ENCODE peak calls at places on chromosome 2, in five cellular contexts. One of them, this sample, is unnamed.

GRCh38 chr2:106960633-106961205 is 74.8 kb upstream of the ST6GAL2 start:
- DNase-seq in A549: no peak
- DNase-seq in K562: no peak
- DNase-seq in IMR-90: no peak
- DNase-seq in HepG2: no peak
- DNase-seq in this sample: no peak

GRCh38 chr2:88199912-88200682 is 30.0 kb downstream of the THNSL2 start:
- DNase-seq in A549: no peak
- DNase-seq in HepG2: peak
- DNase-seq in IMR-90: no peak
- DNase-seq in K562: no peak
- DNase-seq in this sample: peak

GRCh38 chr2:226515344-226516055 is 284.1 kb downstream of the IRS1 start:
- DNase-seq in IMR-90: peak
- DNase-seq in A549: no peak
- DNase-seq in HepG2: peak
- DNase-seq in K562: no peak
- DNase-seq in this sample: no peak

GRCh38 chr2:42089340-42089925 is 41.6 kb downstream of the PKDCC start:
- DNase-seq in K562: peak
- DNase-seq in HepG2: peak
- DNase-seq in IMR-90: peak
- DNase-seq in A549: peak
- DNase-seq in this sample: peak

GRCh38 chr2:147275943-147276342 is 568.9 kb upstream of the ACVR2A start:
- DNase-seq in K562: no peak
- DNase-seq in HepG2: no peak
- DNase-seq in A549: no peak
- DNase-seq in IMR-90: no peak
- DNase-seq in this sample: peak

GRCh38 chr2:174227748-174228147 is 20.6 kb downstream of the OLA1 start:
- DNase-seq in HepG2: no peak
- DNase-seq in IMR-90: no peak
- DNase-seq in A549: no peak
- DNase-seq in K562: no peak
- DNase-seq in this sample: no peak

GRCh38 chr2:129771606-129772598 is 207.6 kb upstream of the RAB6C start:
- DNase-seq in K562: no peak
- DNase-seq in IMR-90: no peak
- DNase-seq in HepG2: no peak
- DNase-seq in A549: no peak
- DNase-seq in this sample: no peak

GRCh38 chr2:193072647-193073046 is 877.9 kb upstream of the TMEFF2 start:
- DNase-seq in A549: no peak
- DNase-seq in IMR-90: no peak
- DNase-seq in HepG2: no peak
- DNase-seq in K562: no peak
- DNase-seq in this sample: no peak

GRCh38 chr2:217060951-217061547 is 201.2 kb upstream of the TNP1 start:
- DNase-seq in HepG2: no peak
- DNase-seq in K562: no peak
- DNase-seq in IMR-90: no peak
- DNase-seq in A549: no peak
- DNase-seq in this sample: no peak

GRCh38 chr2:206257345-206257744 is 17.1 kb upstream of the ZDBF2 start:
- DNase-seq in A549: no peak
- DNase-seq in HepG2: no peak
- DNase-seq in K562: no peak
- DNase-seq in IMR-90: no peak
- DNase-seq in this sample: no peak

GRCh38 chr2:97671526-97671925 is 2.0 kb downstream of the C2orf92 start:
- DNase-seq in K562: no peak
- DNase-seq in A549: no peak
- DNase-seq in HepG2: no peak
- DNase-seq in IMR-90: no peak
- DNase-seq in this sample: no peak

GRCh38 chr2:97673187-97673914 is 3.8 kb downstream of the C2orf92 start:
- DNase-seq in A549: no peak
- DNase-seq in IMR-90: peak
- DNase-seq in K562: peak
- DNase-seq in HepG2: no peak
- DNase-seq in this sample: no peak

GRCh38 chr2:97675714-97676113 is 6.2 kb downstream of the C2orf92 start:
- DNase-seq in K562: no peak
- DNase-seq in HepG2: no peak
- DNase-seq in A549: no peak
- DNase-seq in IMR-90: no peak
- DNase-seq in this sample: no peak

GRCh38 chr2:97674396-97674795 is 4.9 kb downstream of the C2orf92 start:
- DNase-seq in HepG2: no peak
- DNase-seq in K562: no peak
- DNase-seq in A549: no peak
- DNase-seq in IMR-90: no peak
- DNase-seq in this sample: no peak

GRCh38 chr2:97673915-97674283 is 4.4 kb downstream of the C2orf92 start:
- DNase-seq in HepG2: no peak
- DNase-seq in IMR-90: no peak
- DNase-seq in A549: no peak
- DNase-seq in K562: no peak
- DNase-seq in this sample: no peak
- TF ChIP-seq BHLHE40 in HepG2: no peak
- TF ChIP-seq BHLHE40 in IMR-90: no peak
- TF ChIP-seq BHLHE40 in A549: no peak
- TF ChIP-seq BHLHE40 in K562: no peak
- TF ChIP-seq BHLHE40 in this sample: no peak

GRCh38 chr2:101837354-101837753 is 139.8 kb downstream of the MAP4K4 start:
- DNase-seq in K562: no peak
- DNase-seq in IMR-90: no peak
- DNase-seq in HepG2: no peak
- DNase-seq in A549: no peak
- DNase-seq in this sample: no peak
- TF ChIP-seq BHLHE40 in K562: no peak
- TF ChIP-seq BHLHE40 in IMR-90: no peak
- TF ChIP-seq BHLHE40 in HepG2: no peak
- TF ChIP-seq BHLHE40 in A549: no peak
- TF ChIP-seq BHLHE40 in this sample: no peak

DNA sequence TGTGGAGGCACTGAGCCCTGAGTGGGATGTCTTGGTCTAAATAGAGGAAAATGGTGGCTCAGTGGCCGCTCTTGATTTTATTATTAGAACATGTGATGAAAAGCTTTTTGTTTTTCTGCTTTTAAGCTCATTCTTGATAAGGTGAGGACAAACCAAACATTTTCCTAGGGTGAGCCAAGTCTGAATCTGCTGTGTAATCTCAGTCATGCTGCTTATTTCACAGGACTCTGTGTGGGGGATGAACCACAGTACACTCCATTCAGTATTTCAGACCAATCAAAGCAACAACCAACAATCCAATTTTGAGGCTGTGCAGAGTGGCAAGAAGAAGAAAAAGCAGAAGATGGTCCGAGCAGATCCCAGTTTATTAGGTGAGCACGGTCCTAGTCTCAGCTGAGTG is 20.0 kb upstream of the SNORC start:
- DNase-seq in HepG2: no peak
- DNase-seq in K562: no peak
- DNase-seq in IMR-90: no peak
- DNase-seq in A549: no peak
- DNase-seq in this sample: no peak
- TF ChIP-seq BHLHE40 in HepG2: no peak
- TF ChIP-seq BHLHE40 in K562: no peak
- TF ChIP-seq BHLHE40 in IMR-90: no peak
- TF ChIP-seq BHLHE40 in A549: no peak
- TF ChIP-seq BHLHE40 in this sample: no peak

GRCh38 chr2:219181531-219181930 is 3.5 kb downstream of the RETREG2 start:
- DNase-seq in HepG2: no peak
- DNase-seq in IMR-90: no peak
- DNase-seq in A549: no peak
- DNase-seq in K562: no peak
- DNase-seq in this sample: no peak

GRCh38 chr2:219183151-219183757 is 5.2 kb downstream of the RETREG2 start:
- DNase-seq in K562: no peak
- DNase-seq in IMR-90: no peak
- DNase-seq in A549: no peak
- DNase-seq in HepG2: no peak
- DNase-seq in this sample: no peak

GRCh38 chr2:219182331-219183150 is 4.5 kb downstream of the RETREG2 start:
- DNase-seq in HepG2: no peak
- DNase-seq in A549: no peak
- DNase-seq in K562: no peak
- DNase-seq in IMR-90: no peak
- DNase-seq in this sample: no peak

GRCh38 chr2:219184116-219184515 is 6.0 kb downstream of the RETREG2 start:
- DNase-seq in A549: no peak
- DNase-seq in HepG2: no peak
- DNase-seq in K562: no peak
- DNase-seq in IMR-90: no peak
- DNase-seq in this sample: no peak

DNA sequence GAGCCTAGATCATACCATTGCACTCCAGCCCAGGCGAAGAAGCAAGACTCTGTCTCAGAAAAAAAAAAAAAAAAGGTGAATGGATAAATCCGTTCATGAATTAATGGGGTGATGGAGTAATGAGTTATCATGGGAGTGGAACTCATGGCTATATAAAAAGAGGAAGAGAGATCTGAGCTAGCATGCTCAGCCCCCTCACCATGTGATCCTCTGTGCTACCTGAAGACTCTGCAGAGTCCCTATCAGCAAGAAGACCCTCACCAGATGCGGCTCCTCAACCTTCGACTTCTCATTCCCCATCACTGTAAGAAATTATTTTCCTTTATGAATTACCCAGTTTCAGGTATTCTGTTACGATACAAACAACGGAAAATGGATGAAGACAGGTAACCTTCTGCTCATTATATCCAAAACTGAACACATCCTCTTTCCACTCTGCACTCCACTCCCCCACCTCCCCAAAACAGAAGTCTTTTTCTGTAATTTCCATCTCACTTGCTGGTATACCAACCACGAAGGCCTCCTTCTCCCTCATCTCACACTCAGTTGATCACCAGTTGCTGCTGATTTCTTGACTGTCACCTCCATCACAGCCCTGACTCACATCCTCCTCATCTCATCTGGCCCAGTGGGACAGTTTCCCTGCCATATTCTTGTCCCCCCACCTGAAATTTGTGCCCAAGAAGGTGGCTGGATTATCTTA is 8.8 kb downstream of the RETREG2 start:
- DNase-seq in HepG2: no peak
- DNase-seq in IMR-90: no peak
- DNase-seq in A549: no peak
- DNase-seq in K562: no peak
- DNase-seq in this sample: no peak
- TF ChIP-seq BHLHE40 in HepG2: no peak
- TF ChIP-seq BHLHE40 in IMR-90: no peak
- TF ChIP-seq BHLHE40 in A549: no peak
- TF ChIP-seq BHLHE40 in K562: no peak
- TF ChIP-seq BHLHE40 in this sample: no peak

GRCh38 chr2:191938779-191939178 is 91.9 kb upstream of the CAVIN2 start:
- DNase-seq in A549: no peak
- DNase-seq in K562: no peak
- DNase-seq in HepG2: no peak
- DNase-seq in IMR-90: no peak
- DNase-seq in this sample: peak
- TF ChIP-seq BHLHE40 in A549: no peak
- TF ChIP-seq BHLHE40 in K562: no peak
- TF ChIP-seq BHLHE40 in HepG2: no peak
- TF ChIP-seq BHLHE40 in IMR-90: no peak
- TF ChIP-seq BHLHE40 in this sample: no peak

DNA sequence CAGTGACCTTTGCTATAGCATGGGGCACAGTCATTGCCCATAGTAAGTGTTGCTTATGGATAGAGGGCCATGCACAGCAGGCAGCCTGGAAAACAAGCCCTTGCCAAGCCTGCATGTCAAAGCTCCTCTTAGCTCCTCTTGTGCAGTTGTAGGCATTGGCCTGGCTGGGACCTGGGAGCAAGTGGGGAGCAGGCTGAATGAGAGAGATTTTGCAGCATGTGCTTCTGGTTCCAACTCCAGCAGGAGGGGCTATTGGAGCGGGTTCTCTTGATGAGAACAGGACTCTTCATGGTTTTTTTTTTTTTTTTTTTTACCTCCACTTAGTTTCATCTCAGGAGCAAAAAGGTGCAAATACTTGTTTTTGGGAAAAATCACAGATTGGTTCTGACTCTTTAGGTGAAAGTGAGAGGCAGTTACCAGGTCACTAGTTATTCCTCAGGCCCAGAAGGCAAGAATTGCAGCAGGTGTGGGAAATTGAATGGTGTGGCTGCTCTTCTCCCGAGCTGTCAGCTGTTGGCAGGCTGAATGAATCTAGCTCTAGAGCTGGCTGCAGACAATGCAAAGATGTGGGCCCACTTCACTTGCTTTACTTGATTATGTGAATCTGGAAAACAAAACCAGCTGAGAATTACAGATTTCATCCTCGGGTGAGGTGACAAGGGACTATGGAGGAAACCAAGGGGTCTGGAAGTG is 95.9 kb downstream of the MAP4K4 start:
- DNase-seq in K562: no peak
- DNase-seq in A549: no peak
- DNase-seq in IMR-90: no peak
- DNase-seq in HepG2: peak
- DNase-seq in this sample: no peak
- TF ChIP-seq BHLHE40 in K562: no peak
- TF ChIP-seq BHLHE40 in A549: no peak
- TF ChIP-seq BHLHE40 in IMR-90: no peak
- TF ChIP-seq BHLHE40 in HepG2: no peak
- TF ChIP-seq BHLHE40 in this sample: no peak

GRCh38 chr2:187549951-187550555 is 4.2 kb downstream of the TFPI start:
- DNase-seq in IMR-90: no peak
- DNase-seq in A549: no peak
- DNase-seq in HepG2: peak
- DNase-seq in K562: no peak
- DNase-seq in this sample: no peak

GRCh38 chr2:187549193-187549592 is 5.0 kb downstream of the TFPI start:
- DNase-seq in K562: no peak
- DNase-seq in IMR-90: no peak
- DNase-seq in A549: no peak
- DNase-seq in HepG2: no peak
- DNase-seq in this sample: no peak

GRCh38 chr2:187546762-187547333 is 7.4 kb downstream of the TFPI start:
- DNase-seq in IMR-90: no peak
- DNase-seq in A549: no peak
- DNase-seq in K562: no peak
- DNase-seq in HepG2: no peak
- DNase-seq in this sample: no peak

GRCh38 chr2:187547353-187547979 is 6.8 kb downstream of the TFPI start:
- DNase-seq in K562: peak
- DNase-seq in A549: peak
- DNase-seq in HepG2: no peak
- DNase-seq in IMR-90: peak
- DNase-seq in this sample: no peak

GRCh38 chr2:187548658-187549057 is 5.6 kb downstream of the TFPI start:
- DNase-seq in HepG2: no peak
- DNase-seq in IMR-90: no peak
- DNase-seq in A549: no peak
- DNase-seq in K562: no peak
- DNase-seq in this sample: no peak
- TF ChIP-seq BHLHE40 in HepG2: no peak
- TF ChIP-seq BHLHE40 in IMR-90: no peak
- TF ChIP-seq BHLHE40 in A549: no peak
- TF ChIP-seq BHLHE40 in K562: no peak
- TF ChIP-seq BHLHE40 in this sample: no peak